ENCODE peak calls at places on chromosome 19, in ten cellular contexts. One of them, this sample, is unnamed.

GRCh38 chr19:16034180-16034579 is 42.1 kb upstream of the TPM4 start:
- DNase-seq in H1: no peak
- DNase-seq in endothelial cell: no peak
- DNase-seq in foreskin keratinocyte: no peak
- DNase-seq in cardiac muscle cell: no peak
- DNase-seq in WERI-Rb-1: no peak
- DNase-seq in activated CD8-positive, alpha-beta T cell treated with anti-CD3 and anti-CD28 coated beads for 36 hours: no peak
- DNase-seq in HL-60: no peak
- DNase-seq in right atrium auricular region: no peak
- DNase-seq in CD8-positive, alpha-beta T cell: no peak
- DNase-seq in this sample: no peak

GRCh38 chr19:17048885-17049453 is 22.4 kb upstream of the CPAMD8 start:
- DNase-seq in WERI-Rb-1: no peak
- DNase-seq in CD8-positive, alpha-beta T cell: no peak
- DNase-seq in right atrium auricular region: no peak
- DNase-seq in H1: no peak
- DNase-seq in HL-60: no peak
- DNase-seq in cardiac muscle cell: no peak
- DNase-seq in activated CD8-positive, alpha-beta T cell treated with anti-CD3 and anti-CD28 coated beads for 36 hours: no peak
- DNase-seq in foreskin keratinocyte: no peak
- DNase-seq in endothelial cell: no peak
- DNase-seq in this sample: no peak

GRCh38 chr19:2631213-2631821 is 71.2 kb downstream of the GNG7 start:
- DNase-seq in cardiac muscle cell: no peak
- DNase-seq in HL-60: peak
- DNase-seq in right atrium auricular region: no peak
- DNase-seq in H1: no peak
- DNase-seq in CD8-positive, alpha-beta T cell: no peak
- DNase-seq in WERI-Rb-1: no peak
- DNase-seq in foreskin keratinocyte: no peak
- DNase-seq in endothelial cell: no peak
- DNase-seq in activated CD8-positive, alpha-beta T cell treated with anti-CD3 and anti-CD28 coated beads for 36 hours: no peak
- DNase-seq in this sample: no peak

GRCh38 chr19:11375143-11375948 is 880 bp downstream of the SWSAP1 start:
- DNase-seq in activated CD8-positive, alpha-beta T cell treated with anti-CD3 and anti-CD28 coated beads for 36 hours: peak
- DNase-seq in cardiac muscle cell: peak
- DNase-seq in right atrium auricular region: peak
- DNase-seq in foreskin keratinocyte: no peak
- DNase-seq in H1: peak
- DNase-seq in endothelial cell: peak
- DNase-seq in CD8-positive, alpha-beta T cell: peak
- DNase-seq in WERI-Rb-1: peak
- DNase-seq in HL-60: peak
- DNase-seq in this sample: peak

GRCh38 chr19:48342841-48343540 is 17.6 kb downstream of the EMP3 start:
- DNase-seq in HL-60: peak
- DNase-seq in right atrium auricular region: no peak
- DNase-seq in WERI-Rb-1: no peak
- DNase-seq in CD8-positive, alpha-beta T cell: no peak
- DNase-seq in activated CD8-positive, alpha-beta T cell treated with anti-CD3 and anti-CD28 coated beads for 36 hours: no peak
- DNase-seq in endothelial cell: no peak
- DNase-seq in H1: no peak
- DNase-seq in cardiac muscle cell: no peak
- DNase-seq in foreskin keratinocyte: peak
- DNase-seq in this sample: no peak

GRCh38 chr19:7981661-7982060 is 23.8 kb downstream of the ELAVL1 start:
- DNase-seq in CD8-positive, alpha-beta T cell: no peak
- DNase-seq in activated CD8-positive, alpha-beta T cell treated with anti-CD3 and anti-CD28 coated beads for 36 hours: no peak
- DNase-seq in endothelial cell: no peak
- DNase-seq in foreskin keratinocyte: no peak
- DNase-seq in right atrium auricular region: no peak
- DNase-seq in HL-60: no peak
- DNase-seq in H1: no peak
- DNase-seq in WERI-Rb-1: no peak
- DNase-seq in cardiac muscle cell: no peak
- DNase-seq in this sample: no peak

GRCh38 chr19:53577968-53578367 is 40.0 kb downstream of the ZNF331 start:
- DNase-seq in CD8-positive, alpha-beta T cell: no peak
- DNase-seq in right atrium auricular region: no peak
- DNase-seq in foreskin keratinocyte: no peak
- DNase-seq in HL-60: no peak
- DNase-seq in WERI-Rb-1: no peak
- DNase-seq in activated CD8-positive, alpha-beta T cell treated with anti-CD3 and anti-CD28 coated beads for 36 hours: no peak
- DNase-seq in cardiac muscle cell: no peak
- DNase-seq in endothelial cell: no peak
- DNase-seq in H1: no peak
- DNase-seq in this sample: no peak

GRCh38 chr19:30425885-30426838 is 54.0 kb downstream of the ZNF536 start:
- DNase-seq in CD8-positive, alpha-beta T cell: no peak
- DNase-seq in foreskin keratinocyte: no peak
- DNase-seq in cardiac muscle cell: no peak
- DNase-seq in HL-60: no peak
- DNase-seq in WERI-Rb-1: no peak
- DNase-seq in endothelial cell: no peak
- DNase-seq in activated CD8-positive, alpha-beta T cell treated with anti-CD3 and anti-CD28 coated beads for 36 hours: no peak
- DNase-seq in right atrium auricular region: peak
- DNase-seq in H1: peak
- DNase-seq in this sample: no peak

GRCh38 chr19:7552781-7553180 is 17.3 kb downstream of the PNPLA6 start:
- DNase-seq in activated CD8-positive, alpha-beta T cell treated with anti-CD3 and anti-CD28 coated beads for 36 hours: no peak
- DNase-seq in HL-60: no peak
- DNase-seq in foreskin keratinocyte: no peak
- DNase-seq in WERI-Rb-1: no peak
- DNase-seq in H1: no peak
- DNase-seq in endothelial cell: no peak
- DNase-seq in right atrium auricular region: no peak
- DNase-seq in cardiac muscle cell: no peak
- DNase-seq in CD8-positive, alpha-beta T cell: no peak
- DNase-seq in this sample: peak

DNA sequence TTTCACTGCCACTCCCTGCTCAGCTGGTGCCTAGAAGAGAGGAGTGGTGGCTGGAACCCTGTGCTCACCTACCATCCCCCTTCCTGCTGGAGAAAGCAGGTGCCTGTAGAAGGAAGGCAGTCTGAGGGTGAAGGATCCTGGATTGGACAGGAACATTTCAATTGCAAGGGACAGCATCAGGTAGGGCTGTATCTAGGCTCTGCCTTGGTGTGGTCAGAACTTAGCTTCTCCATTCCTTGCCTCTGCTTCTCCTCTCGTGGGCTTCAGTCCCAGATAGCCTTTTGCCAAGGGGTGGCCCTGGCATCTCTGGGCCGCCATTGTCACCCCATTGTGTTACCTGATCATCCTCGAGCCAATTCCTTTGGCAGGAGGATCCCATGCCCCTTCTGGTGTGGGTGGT is 73.2 kb upstream of the KCTD15 start:
- DNase-seq in WERI-Rb-1: no peak
- DNase-seq in HL-60: no peak
- DNase-seq in cardiac muscle cell: no peak
- DNase-seq in foreskin keratinocyte: no peak
- DNase-seq in activated CD8-positive, alpha-beta T cell treated with anti-CD3 and anti-CD28 coated beads for 36 hours: no peak
- DNase-seq in H1: no peak
- DNase-seq in CD8-positive, alpha-beta T cell: no peak
- DNase-seq in right atrium auricular region: no peak
- DNase-seq in endothelial cell: no peak
- DNase-seq in this sample: no peak
- TF ChIP-seq CTCF in WERI-Rb-1: no peak
- TF ChIP-seq CTCF in HL-60: no peak
- TF ChIP-seq CTCF in cardiac muscle cell: no peak
- TF ChIP-seq CTCF in foreskin keratinocyte: no peak
- TF ChIP-seq CTCF in activated CD8-positive, alpha-beta T cell treated with anti-CD3 and anti-CD28 coated beads for 36 hours: no peak
- TF ChIP-seq CTCF in H1: no peak
- TF ChIP-seq CTCF in CD8-positive, alpha-beta T cell: no peak
- TF ChIP-seq CTCF in right atrium auricular region: no peak
- TF ChIP-seq CTCF in endothelial cell: no peak
- TF ChIP-seq CTCF in this sample: no peak

GRCh38 chr19:18477042-18477760 is 39.3 kb upstream of the ISYNA1 start:
- DNase-seq in foreskin keratinocyte: no peak
- DNase-seq in activated CD8-positive, alpha-beta T cell treated with anti-CD3 and anti-CD28 coated beads for 36 hours: peak
- DNase-seq in CD8-positive, alpha-beta T cell: no peak
- DNase-seq in right atrium auricular region: no peak
- DNase-seq in H1: no peak
- DNase-seq in endothelial cell: no peak
- DNase-seq in HL-60: peak
- DNase-seq in WERI-Rb-1: no peak
- DNase-seq in cardiac muscle cell: no peak
- DNase-seq in this sample: no peak
- TF ChIP-seq CTCF in foreskin keratinocyte: peak
- TF ChIP-seq CTCF in activated CD8-positive, alpha-beta T cell treated with anti-CD3 and anti-CD28 coated beads for 36 hours: no peak
- TF ChIP-seq CTCF in CD8-positive, alpha-beta T cell: no peak
- TF ChIP-seq CTCF in right atrium auricular region: no peak
- TF ChIP-seq CTCF in H1: peak
- TF ChIP-seq CTCF in endothelial cell: no peak
- TF ChIP-seq CTCF in HL-60: no peak
- TF ChIP-seq CTCF in WERI-Rb-1: peak
- TF ChIP-seq CTCF in cardiac muscle cell: no peak
- TF ChIP-seq CTCF in this sample: no peak

GRCh38 chr19:43430142-43430710 is 15.5 kb downstream of the TEX101 start:
- DNase-seq in WERI-Rb-1: peak
- DNase-seq in endothelial cell: peak
- DNase-seq in right atrium auricular region: no peak
- DNase-seq in cardiac muscle cell: no peak
- DNase-seq in foreskin keratinocyte: peak
- DNase-seq in CD8-positive, alpha-beta T cell: no peak
- DNase-seq in H1: no peak
- DNase-seq in activated CD8-positive, alpha-beta T cell treated with anti-CD3 and anti-CD28 coated beads for 36 hours: peak
- DNase-seq in HL-60: no peak
- DNase-seq in this sample: no peak

GRCh38 chr19:43433689-43434088 is 19.0 kb downstream of the TEX101 start:
- DNase-seq in right atrium auricular region: no peak
- DNase-seq in endothelial cell: no peak
- DNase-seq in H1: no peak
- DNase-seq in foreskin keratinocyte: no peak
- DNase-seq in HL-60: no peak
- DNase-seq in activated CD8-positive, alpha-beta T cell treated with anti-CD3 and anti-CD28 coated beads for 36 hours: no peak
- DNase-seq in WERI-Rb-1: no peak
- DNase-seq in cardiac muscle cell: no peak
- DNase-seq in CD8-positive, alpha-beta T cell: no peak
- DNase-seq in this sample: no peak

GRCh38 chr19:43430976-43431375 is 16.3 kb downstream of the TEX101 start:
- DNase-seq in HL-60: no peak
- DNase-seq in CD8-positive, alpha-beta T cell: no peak
- DNase-seq in right atrium auricular region: no peak
- DNase-seq in activated CD8-positive, alpha-beta T cell treated with anti-CD3 and anti-CD28 coated beads for 36 hours: no peak
- DNase-seq in endothelial cell: no peak
- DNase-seq in foreskin keratinocyte: peak
- DNase-seq in H1: no peak
- DNase-seq in WERI-Rb-1: no peak
- DNase-seq in cardiac muscle cell: no peak
- DNase-seq in this sample: no peak

GRCh38 chr19:43435775-43436174 is 21.1 kb downstream of the TEX101 start:
- DNase-seq in activated CD8-positive, alpha-beta T cell treated with anti-CD3 and anti-CD28 coated beads for 36 hours: no peak
- DNase-seq in endothelial cell: no peak
- DNase-seq in right atrium auricular region: no peak
- DNase-seq in H1: no peak
- DNase-seq in CD8-positive, alpha-beta T cell: no peak
- DNase-seq in HL-60: no peak
- DNase-seq in foreskin keratinocyte: no peak
- DNase-seq in WERI-Rb-1: no peak
- DNase-seq in cardiac muscle cell: no peak
- DNase-seq in this sample: no peak

DNA sequence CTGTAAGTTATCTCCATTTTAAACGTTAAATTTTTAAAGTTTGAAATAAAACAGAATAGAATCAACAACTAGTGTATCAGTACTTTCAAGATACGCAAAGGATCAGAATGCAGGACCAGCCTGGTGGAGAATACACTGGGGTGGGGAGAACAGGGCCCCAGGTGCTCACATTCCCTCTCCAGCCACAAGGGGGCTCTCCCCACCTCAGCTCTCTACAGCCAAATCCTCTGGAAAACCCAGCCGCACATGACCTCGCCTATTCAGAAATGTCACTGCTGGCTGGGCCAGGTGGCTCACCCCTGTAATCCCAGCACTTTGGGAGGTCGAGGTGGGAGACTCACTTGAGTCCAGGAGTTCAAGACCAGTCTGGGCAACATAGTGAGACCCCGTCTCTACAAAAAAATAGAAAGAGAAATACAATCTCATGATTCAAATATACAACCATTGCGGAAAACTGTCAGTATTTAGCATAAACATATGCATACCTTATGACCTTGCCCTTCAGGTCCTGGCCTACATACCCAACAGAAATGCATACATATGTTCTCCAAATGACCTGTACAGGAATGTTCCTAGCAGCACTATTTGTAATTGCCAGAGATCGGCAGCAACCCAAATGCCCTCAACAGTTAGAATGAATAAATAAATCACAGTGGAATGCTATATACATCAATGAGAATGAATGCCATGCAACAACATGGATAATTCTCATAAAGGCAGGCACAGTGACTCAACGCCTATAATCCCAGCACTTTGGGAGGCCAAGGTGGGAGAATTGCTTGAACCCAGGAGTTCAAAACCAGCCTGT is 18.4 kb downstream of the TEX101 start:
- DNase-seq in HL-60: peak
- DNase-seq in foreskin keratinocyte: no peak
- DNase-seq in CD8-positive, alpha-beta T cell: peak
- DNase-seq in right atrium auricular region: peak
- DNase-seq in H1: peak
- DNase-seq in WERI-Rb-1: peak
- DNase-seq in activated CD8-positive, alpha-beta T cell treated with anti-CD3 and anti-CD28 coated beads for 36 hours: peak
- DNase-seq in endothelial cell: peak
- DNase-seq in cardiac muscle cell: peak
- DNase-seq in this sample: peak
- TF ChIP-seq CTCF in HL-60: peak
- TF ChIP-seq CTCF in foreskin keratinocyte: peak
- TF ChIP-seq CTCF in CD8-positive, alpha-beta T cell: peak
- TF ChIP-seq CTCF in right atrium auricular region: peak
- TF ChIP-seq CTCF in H1: peak
- TF ChIP-seq CTCF in WERI-Rb-1: peak
- TF ChIP-seq CTCF in activated CD8-positive, alpha-beta T cell treated with anti-CD3 and anti-CD28 coated beads for 36 hours: peak
- TF ChIP-seq CTCF in endothelial cell: peak
- TF ChIP-seq CTCF in cardiac muscle cell: peak
- TF ChIP-seq CTCF in this sample: peak

GRCh38 chr19:43633520-43633919 is 6.1 kb downstream of the CADM4 start:
- DNase-seq in CD8-positive, alpha-beta T cell: no peak
- DNase-seq in cardiac muscle cell: no peak
- DNase-seq in right atrium auricular region: no peak
- DNase-seq in H1: no peak
- DNase-seq in endothelial cell: no peak
- DNase-seq in activated CD8-positive, alpha-beta T cell treated with anti-CD3 and anti-CD28 coated beads for 36 hours: no peak
- DNase-seq in HL-60: no peak
- DNase-seq in foreskin keratinocyte: no peak
- DNase-seq in WERI-Rb-1: no peak
- DNase-seq in this sample: no peak
- TF ChIP-seq CTCF in CD8-positive, alpha-beta T cell: no peak
- TF ChIP-seq CTCF in cardiac muscle cell: no peak
- TF ChIP-seq CTCF in right atrium auricular region: no peak
- TF ChIP-seq CTCF in H1: no peak
- TF ChIP-seq CTCF in endothelial cell: no peak
- TF ChIP-seq CTCF in activated CD8-positive, alpha-beta T cell treated with anti-CD3 and anti-CD28 coated beads for 36 hours: no peak
- TF ChIP-seq CTCF in HL-60: no peak
- TF ChIP-seq CTCF in foreskin keratinocyte: no peak
- TF ChIP-seq CTCF in WERI-Rb-1: no peak
- TF ChIP-seq CTCF in this sample: no peak

GRCh38 chr19:984165-984967 is at the start of gene WDR18:
- DNase-seq in endothelial cell: peak
- DNase-seq in cardiac muscle cell: peak
- DNase-seq in right atrium auricular region: peak
- DNase-seq in CD8-positive, alpha-beta T cell: peak
- DNase-seq in WERI-Rb-1: peak
- DNase-seq in HL-60: peak
- DNase-seq in activated CD8-positive, alpha-beta T cell treated with anti-CD3 and anti-CD28 coated beads for 36 hours: peak
- DNase-seq in H1: peak
- DNase-seq in foreskin keratinocyte: peak
- DNase-seq in this sample: peak
- TF ChIP-seq CTCF in endothelial cell: peak
- TF ChIP-seq CTCF in cardiac muscle cell: peak
- TF ChIP-seq CTCF in right atrium auricular region: peak
- TF ChIP-seq CTCF in CD8-positive, alpha-beta T cell: no peak
- TF ChIP-seq CTCF in WERI-Rb-1: no peak
- TF ChIP-seq CTCF in HL-60: no peak
- TF ChIP-seq CTCF in activated CD8-positive, alpha-beta T cell treated with anti-CD3 and anti-CD28 coated beads for 36 hours: no peak
- TF ChIP-seq CTCF in H1: no peak
- TF ChIP-seq CTCF in foreskin keratinocyte: peak
- TF ChIP-seq CTCF in this sample: no peak

This sample was measured in GM20000.